ENCODE peak calls at places on chromosomes 13 and 19, in ten cellular contexts. E is pancreas; P is GM20000; S is activated T-cell treated with anti-CD3 and anti-CD28 coated beads for 24 hours; Z is ACHN; Q is activated CD8-positive, alpha-beta memory T cell treated with anti-CD3 and anti-CD28 coated beads for 1 hour; I is stomach; F is T-helper 1 cell; N is T-helper 9 cell; Y is amygdala. G is an unnamed sample.

GRCh38 chr13:28495586-28496564 is 947 bp upstream of the FLT1 start:
- DNase-seq in E (no peak), P (no peak), S (no peak), Z (no peak), Q (no peak), I (no peak), F (no peak), N (no peak), Y (no peak), G (no peak)

GRCh38 chr19:42693760-42694350 is 46.4 kb downstream of the PSG3 start:
- DNase-seq in E (no peak), P (peak), S (no peak), Z (peak), Q (no peak), I (no peak), F (no peak), N (no peak), Y (no peak), G (no peak)

GRCh38 chr13:58884353-58884752 is 1252.8 kb downstream of the PCDH17 start:
- DNase-seq in E (no peak), P (no peak), S (no peak), Z (no peak), Q (no peak), I (no peak), F (no peak), N (no peak), Y (no peak), G (no peak)

GRCh38 chr13:41145136-41145908 is 12.7 kb upstream of the KBTBD6 start:
- DNase-seq in E (no peak), P (no peak), S (no peak), Z (no peak), Q (no peak), I (no peak), F (no peak), N (no peak), Y (no peak), G (no peak)

GRCh38 chr13:37143901-37144300 is 38.4 kb upstream of the CSNK1A1L start:
- DNase-seq in E (no peak), P (no peak), S (no peak), Z (no peak), Q (no peak), I (no peak), F (no peak), N (no peak), Y (no peak), G (no peak)

GRCh38 chr13:95226932-95227718 is 74.1 kb downstream of the ABCC4 start:
- DNase-seq in E (no peak), P (peak), S (no peak), Z (no peak), Q (no peak), I (no peak), F (peak), N (no peak), Y (no peak), G (no peak)

GRCh38 chr13:21606251-21606650 is 2.3 kb upstream of the MICU2 start:
- DNase-seq in E (no peak), P (no peak), S (no peak), Z (no peak), Q (no peak), I (no peak), F (no peak), N (no peak), Y (no peak), G (no peak)

GRCh38 chr19:13398780-13399726 is 107.2 kb downstream of the CACNA1A start:
- DNase-seq in E (no peak), P (no peak), S (no peak), Z (peak), Q (no peak), I (no peak), F (no peak), N (no peak), Y (no peak), G (no peak)

GRCh38 chr13:95603887-95604533 is 40.5 kb downstream of the DZIP1 start:
- DNase-seq in E (peak), P (no peak), S (no peak), Z (no peak), Q (no peak), I (peak), F (no peak), N (no peak), Y (peak), G (no peak)

GRCh38 chr13:50421457-50422130 is 406.4 kb downstream of the KCNRG start:
- DNase-seq in E (no peak), P (no peak), S (no peak), Z (peak), Q (no peak), I (no peak), F (no peak), N (no peak), Y (no peak), G (no peak)

GRCh38 chr13:40639226-40639681 is 27.2 kb downstream of the FOXO1 start:
- DNase-seq in E (no peak), P (no peak), S (no peak), Z (no peak), Q (no peak), I (no peak), F (no peak), N (no peak), Y (no peak), G (no peak)

GRCh38 chr13:42420304-42420703 is 148.4 kb downstream of the AKAP11 start:
- DNase-seq in E (no peak), P (peak), S (peak), Z (no peak), Q (no peak), I (no peak), F (peak), N (no peak), Y (no peak), G (no peak)

GRCh38 chr19:3387645-3388589 is 21.5 kb downstream of the NFIC start:
- DNase-seq in E (peak), P (no peak), S (no peak), Z (no peak), Q (no peak), I (peak), F (no peak), N (no peak), Y (peak), G (no peak)

GRCh38 chr13:106709509-106709908 is 141.6 kb upstream of the ARGLU1 start:
- DNase-seq in E (no peak), P (no peak), S (no peak), Z (no peak), Q (no peak), I (no peak), F (no peak), N (no peak), Y (no peak), G (no peak)

GRCh38 chr19:10111405-10111811 is at the start of gene P2RY11:
- DNase-seq in E (peak), P (no peak), S (no peak), Z (no peak), Q (no peak), I (no peak), F (peak), N (peak), Y (no peak), G (no peak)

GRCh38 chr13:111314852-111315251 is 5.6 kb upstream of the TEX29 start:
- DNase-seq in E (no peak), P (no peak), S (no peak), Z (no peak), Q (no peak), I (no peak), F (no peak), N (no peak), Y (no peak), G (no peak)

GRCh38 chr13:107157272-107157671 is 589.3 kb upstream of the ARGLU1 start:
- DNase-seq in E (no peak), P (no peak), S (no peak), Z (no peak), Q (no peak), I (no peak), F (no peak), N (no peak), Y (no peak), G (no peak)

GRCh38 chr19:31572671-31573298 is 223.5 kb upstream of the TSHZ3 start:
- DNase-seq in E (no peak), P (no peak), S (no peak), Z (no peak), Q (no peak), I (no peak), F (no peak), N (no peak), Y (no peak), G (no peak)

GRCh38 chr19:33518541-33518940 is 3.0 kb downstream of the PEPD start:
- DNase-seq in E (no peak), P (no peak), S (no peak), Z (no peak), Q (no peak), I (no peak), F (no peak), N (no peak), Y (no peak), G (no peak)

GRCh38 chr13:33953203-33953602 is 135.3 kb downstream of the RFC3 start:
- DNase-seq in E (no peak), P (no peak), S (no peak), Z (no peak), Q (no peak), I (no peak), F (no peak), N (no peak), Y (no peak), G (no peak)

G was measured in esophagus squamous epithelium.